ENCODE peak calls at places on chromosomes 12 and 14, in five cellular contexts. E is Ammon's horn, F is T-helper 2 cell, P is HS-27A, D is suprapubic skin. G is an unnamed sample.

GRCh38 chr12:7118914-7119313 is 9.8 kb downstream of the RBP5 start:
- DNase-seq in D (peak), E (no peak), P (no peak), F (no peak), G (no peak)

GRCh38 chr12:31323466-31324115 is 2.4 kb downstream of the SINHCAF start:
- DNase-seq in F (peak), D (peak), E (peak), P (no peak), G (peak)

GRCh38 chr12:100359248-100359647 is 2.4 kb downstream of the SLC17A8 start:
- DNase-seq in D (no peak), F (no peak), E (no peak), P (no peak), G (no peak)

GRCh38 chr12:105921872-105922669 is 216.7 kb downstream of the NUAK1 start:
- DNase-seq in D (no peak), F (no peak), P (no peak), E (peak), G (no peak)

GRCh38 chr12:27861428-27862167 is 81.6 kb upstream of the MANSC4 start:
- DNase-seq in E (no peak), P (no peak), D (no peak), F (no peak), G (peak)

GRCh38 chr12:39105111-39105510 is 199.7 kb upstream of the CPNE8 start:
- DNase-seq in E (no peak), P (no peak), F (no peak), D (no peak), G (no peak)

GRCh38 chr14:79443602-79444001 is 767.7 kb downstream of the DIO2 start:
- DNase-seq in D (no peak), F (no peak), P (no peak), E (no peak), G (no peak)

GRCh38 chr14:64952598-64953309 is 10.2 kb upstream of the GPX2 start:
- DNase-seq in F (no peak), P (no peak), E (peak), D (peak), G (peak)

GRCh38 chr14:92463141-92463540 is 50.4 kb upstream of the RIN3 start:
- DNase-seq in P (no peak), D (no peak), E (no peak), F (no peak), G (no peak)

GRCh38 chr14:23513466-23514008 is 38.0 kb downstream of the ZFHX2 start:
- DNase-seq in E (peak), P (no peak), D (no peak), F (no peak), G (no peak)

GRCh38 chr12:5716991-5717390 is 228.1 kb downstream of the ANO2 start:
- DNase-seq in D (no peak), E (no peak), P (no peak), F (no peak), G (no peak)

GRCh38 chr14:96059519-96060135 is 20.5 kb downstream of the C14orf132 start:
- DNase-seq in D (peak), F (no peak), P (no peak), E (no peak), G (no peak)

GRCh38 chr12:113239288-113239771 is 18.1 kb downstream of the TPCN1 start:
- DNase-seq in F (no peak), P (no peak), D (peak), E (no peak), G (no peak)

GRCh38 chr12:263574-263973 is 938 bp upstream of the SLC6A13 start:
- DNase-seq in D (no peak), P (peak), F (no peak), E (no peak), G (no peak)

GRCh38 chr12:86551146-86551571 is 295.0 kb upstream of the MGAT4C start:
- DNase-seq in E (no peak), P (no peak), D (no peak), F (no peak), G (no peak)

GRCh38 chr12:6949063-6949594 is 2.0 kb upstream of the PTPN6 start:
- DNase-seq in E (no peak), F (no peak), D (no peak), P (no peak), G (no peak)

GRCh38 chr14:79432640-79433039 is 778.7 kb downstream of the DIO2 start:
- DNase-seq in E (no peak), P (no peak), D (no peak), F (no peak), G (no peak)

GRCh38 chr14:19878029-19878642 is 3.2 kb downstream of the OR4K2 start:
- DNase-seq in F (no peak), E (no peak), D (no peak), P (peak), G (peak)

GRCh38 chr14:58647777-58648176 is 10.0 kb downstream of the DACT1 start:
- DNase-seq in D (no peak), P (no peak), E (no peak), F (no peak), G (no peak)

GRCh38 chr12:27462151-27462694 is 15.7 kb downstream of the SMCO2 start:
- DNase-seq in F (no peak), E (no peak), P (no peak), D (no peak), G (no peak)

GRCh38 chr12:124756730-124757129 is 106.9 kb downstream of the SCARB1 start:
- DNase-seq in P (no peak), E (no peak), F (no peak), D (no peak), G (no peak)

GRCh38 chr12:88142610-88142991 is 494 bp downstream of the TMTC3 start:
- DNase-seq in E (no peak), D (peak), F (peak), P (no peak), G (no peak)

GRCh38 chr12:130619378-130619970 is 96.6 kb downstream of the RIMBP2 start:
- DNase-seq in P (no peak), D (no peak), E (no peak), F (no peak), G (no peak)

GRCh38 chr12:122870867-122871664 is 24.9 kb downstream of the VPS37B start:
- DNase-seq in D (no peak), E (no peak), F (no peak), P (no peak), G (no peak)

GRCh38 chr14:33678012-33678411 is 272.9 kb downstream of the EGLN3 start:
- DNase-seq in F (no peak), D (no peak), P (no peak), E (no peak), G (no peak)

GRCh38 chr12:6115389-6115788 is 9.1 kb downstream of the VWF start:
- DNase-seq in F (no peak), D (no peak), E (no peak), P (no peak), G (no peak)

GRCh38 chr12:89351489-89352241 is 636 bp downstream of the DUSP6 start:
- DNase-seq in F (peak), P (no peak), D (peak), E (no peak), G (peak)

GRCh38 chr12:47509398-47509851 is 196.4 kb downstream of the RPAP3 start:
- DNase-seq in P (no peak), D (no peak), E (no peak), F (no peak), G (no peak)

GRCh38 chr12:113250045-113250444 is 28.8 kb downstream of the TPCN1 start:
- DNase-seq in D (no peak), E (no peak), F (no peak), P (no peak), G (no peak)

GRCh38 chr12:6372403-6373003 is 2.9 kb downstream of the SCNN1A start:
- DNase-seq in P (peak), E (no peak), F (no peak), D (no peak), G (no peak)

GRCh38 chr14:54532111-54533012 is 22.7 kb downstream of the CGRRF1 start:
- DNase-seq in E (no peak), D (no peak), P (no peak), F (no peak), G (peak)

GRCh38 chr14:24364841-24365240 is 3.1 kb upstream of the NFATC4 start:
- DNase-seq in F (no peak), D (no peak), P (no peak), E (no peak), G (no peak)

GRCh38 chr12:131827961-131828534 is at the start of gene MMP17:
- DNase-seq in D (no peak), F (no peak), P (no peak), E (no peak), G (peak)

GRCh38 chr14:75453817-75454434 is 26.1 kb downstream of the JDP2 start:
- DNase-seq in D (no peak), P (no peak), E (no peak), F (no peak), G (peak)

GRCh38 chr14:51382506-51382905 is 142.5 kb downstream of the TMX1 start:
- DNase-seq in P (no peak), F (no peak), D (no peak), E (no peak), G (no peak)

GRCh38 chr12:5780536-5780935 is 164.5 kb downstream of the ANO2 start:
- DNase-seq in E (no peak), F (no peak), P (no peak), D (no peak), G (no peak)

GRCh38 chr12:130708648-130709047 is 7.5 kb downstream of the RIMBP2 start:
- DNase-seq in D (no peak), P (no peak), F (no peak), E (no peak), G (no peak)

GRCh38 chr14:53365516-53366130 is 212.5 kb upstream of the DDHD1 start:
- DNase-seq in P (no peak), E (no peak), D (no peak), F (no peak), G (no peak)

GRCh38 chr14:102097441-102098135 is 10.7 kb upstream of the HSP90AA1 start:
- DNase-seq in P (no peak), E (no peak), F (no peak), D (no peak), G (no peak)